ENCODE peak calls at places on chromosomes 2 and 18, in seven cellular contexts. One of them, this sample, is unnamed.

GRCh38 chr2:200650195-200650594 is 64.4 kb downstream of the AOX1 start:
- DNase-seq in GF-D8: no peak
- DNase-seq in frontal cortex: no peak
- DNase-seq in NCI-H82: no peak
- DNase-seq in heart left ventricle: no peak
- DNase-seq in Ammon's horn: no peak
- DNase-seq in A549: no peak
- DNase-seq in this sample: no peak

GRCh38 chr2:18132697-18133096 is 254.2 kb downstream of the KCNS3 start:
- DNase-seq in GF-D8: no peak
- DNase-seq in heart left ventricle: no peak
- DNase-seq in Ammon's horn: no peak
- DNase-seq in frontal cortex: no peak
- DNase-seq in NCI-H82: peak
- DNase-seq in A549: no peak
- DNase-seq in this sample: no peak

GRCh38 chr2:10109311-10109710 is 13.2 kb upstream of the RRM2 start:
- DNase-seq in heart left ventricle: no peak
- DNase-seq in A549: no peak
- DNase-seq in frontal cortex: no peak
- DNase-seq in NCI-H82: no peak
- DNase-seq in Ammon's horn: no peak
- DNase-seq in GF-D8: no peak
- DNase-seq in this sample: no peak

GRCh38 chr2:152581360-152581759 is 135.9 kb downstream of the PRPF40A start:
- DNase-seq in NCI-H82: peak
- DNase-seq in A549: no peak
- DNase-seq in Ammon's horn: peak
- DNase-seq in frontal cortex: no peak
- DNase-seq in GF-D8: no peak
- DNase-seq in heart left ventricle: no peak
- DNase-seq in this sample: no peak

GRCh38 chr18:59047321-59047991 is 92.2 kb upstream of the SEC11C start:
- DNase-seq in GF-D8: no peak
- DNase-seq in Ammon's horn: no peak
- DNase-seq in NCI-H82: peak
- DNase-seq in A549: no peak
- DNase-seq in heart left ventricle: no peak
- DNase-seq in frontal cortex: no peak
- DNase-seq in this sample: no peak

GRCh38 chr18:67515987-67516431 is 511 bp downstream of the DSEL start:
- DNase-seq in GF-D8: peak
- DNase-seq in NCI-H82: peak
- DNase-seq in Ammon's horn: peak
- DNase-seq in frontal cortex: peak
- DNase-seq in heart left ventricle: peak
- DNase-seq in A549: peak
- DNase-seq in this sample: peak

GRCh38 chr2:146979746-146980145 is 865.1 kb upstream of the ACVR2A start:
- DNase-seq in frontal cortex: no peak
- DNase-seq in A549: no peak
- DNase-seq in NCI-H82: no peak
- DNase-seq in heart left ventricle: no peak
- DNase-seq in GF-D8: no peak
- DNase-seq in Ammon's horn: no peak
- DNase-seq in this sample: no peak

GRCh38 chr2:237861-238260 is 26.0 kb downstream of the SH3YL1 start:
- DNase-seq in heart left ventricle: no peak
- DNase-seq in GF-D8: no peak
- DNase-seq in A549: no peak
- DNase-seq in Ammon's horn: peak
- DNase-seq in frontal cortex: no peak
- DNase-seq in NCI-H82: no peak
- DNase-seq in this sample: no peak

GRCh38 chr2:43114210-43114609 is 112.2 kb downstream of the ZFP36L2 start:
- DNase-seq in Ammon's horn: no peak
- DNase-seq in heart left ventricle: no peak
- DNase-seq in frontal cortex: no peak
- DNase-seq in A549: no peak
- DNase-seq in GF-D8: peak
- DNase-seq in NCI-H82: no peak
- DNase-seq in this sample: no peak

GRCh38 chr18:11671156-11671555 is 17.9 kb upstream of the GNAL start:
- DNase-seq in NCI-H82: no peak
- DNase-seq in Ammon's horn: no peak
- DNase-seq in frontal cortex: no peak
- DNase-seq in A549: no peak
- DNase-seq in GF-D8: no peak
- DNase-seq in heart left ventricle: no peak
- DNase-seq in this sample: no peak

GRCh38 chr2:239824051-239824694 is 201.0 kb downstream of the NDUFA10 start:
- DNase-seq in A549: peak
- DNase-seq in Ammon's horn: peak
- DNase-seq in NCI-H82: peak
- DNase-seq in GF-D8: no peak
- DNase-seq in heart left ventricle: peak
- DNase-seq in frontal cortex: no peak
- DNase-seq in this sample: no peak

GRCh38 chr18:23059541-23060465 is 75.5 kb upstream of the CABLES1 start:
- DNase-seq in heart left ventricle: no peak
- DNase-seq in NCI-H82: no peak
- DNase-seq in GF-D8: no peak
- DNase-seq in A549: no peak
- DNase-seq in frontal cortex: no peak
- DNase-seq in Ammon's horn: no peak
- DNase-seq in this sample: no peak

GRCh38 chr18:36706313-36706881 is 122.4 kb downstream of the TPGS2 start:
- DNase-seq in frontal cortex: no peak
- DNase-seq in GF-D8: no peak
- DNase-seq in A549: no peak
- DNase-seq in NCI-H82: no peak
- DNase-seq in heart left ventricle: no peak
- DNase-seq in Ammon's horn: no peak
- DNase-seq in this sample: no peak

This sample was measured in AML-193.